ENCODE peak calls at places on chromosome 6, in seven cellular contexts. V is testis; X is tibial nerve; M is WERI-Rb-1; C is CD8-positive, alpha-beta T cell; H is neural crest cell; W is tibial artery. D is an unnamed sample.

GRCh38 chr6:37615564-37616340 is 81.9 kb downstream of the MDGA1 start:
- DNase-seq in X (no peak), M (no peak), W (no peak), V (no peak), C (no peak), H (no peak), D (no peak)

GRCh38 chr6:26327450-26328264 is 37.3 kb upstream of the BTN3A2 start:
- DNase-seq in M (peak), W (no peak), X (no peak), H (peak), V (peak), C (peak), D (peak)

GRCh38 chr6:135372758-135373157 is 124.8 kb downstream of the AHI1 start:
- DNase-seq in X (no peak), M (no peak), H (no peak), V (no peak), W (no peak), C (no peak), D (no peak)

GRCh38 chr6:54716869-54717268 is 129.7 kb upstream of the FAM83B start:
- DNase-seq in M (no peak), X (no peak), W (no peak), V (no peak), H (no peak), C (no peak), D (no peak)

GRCh38 chr6:108737594-108738546 is 110.4 kb upstream of the ARMC2 start:
- DNase-seq in M (no peak), V (no peak), C (no peak), H (no peak), X (no peak), W (peak), D (no peak)

GRCh38 chr6:125809771-125810315 is 19.1 kb downstream of the NCOA7 start:
- DNase-seq in W (no peak), X (no peak), V (no peak), M (no peak), C (no peak), H (no peak), D (no peak)

GRCh38 chr6:116015560-116015959 is 45.1 kb downstream of the FRK start:
- DNase-seq in X (no peak), V (no peak), W (no peak), C (no peak), M (no peak), H (no peak), D (no peak)

GRCh38 chr6:170462366-170463020 is 90.6 kb downstream of the PSMB1 start:
- DNase-seq in X (no peak), W (no peak), C (no peak), H (no peak), M (no peak), V (no peak), D (no peak)

GRCh38 chr6:145643760-145644159 is 91.6 kb downstream of the EPM2A start:
- DNase-seq in V (no peak), M (no peak), W (no peak), C (no peak), H (no peak), X (no peak), D (no peak)

GRCh38 chr6:111105578-111105977 is 18.3 kb downstream of the SLC16A10 start:
- DNase-seq in M (peak), C (peak), V (peak), H (no peak), W (no peak), X (no peak), D (no peak)

GRCh38 chr6:134816780-134817179 is 133.1 kb downstream of the ALDH8A1 start:
- DNase-seq in M (no peak), H (no peak), X (no peak), V (no peak), C (no peak), W (no peak), D (no peak)

GRCh38 chr6:156757849-156758248 is 19.3 kb upstream of the ARID1B start:
- DNase-seq in M (no peak), X (no peak), C (no peak), V (no peak), H (no peak), W (no peak), D (no peak)
- TF ChIP-seq CTCF in M (no peak), X (no peak), C (no peak), V (no peak), H (no peak), W (no peak), D (no peak)

GRCh38 chr6:86706449-86706848 is 230.9 kb upstream of the HTR1E start:
- DNase-seq in W (no peak), V (no peak), M (peak), X (no peak), H (no peak), C (no peak), D (no peak)
- TF ChIP-seq CTCF in W (no peak), V (no peak), M (peak), X (no peak), H (peak), C (no peak), D (peak)

GRCh38 chr6:558089-558488 is 98.8 kb downstream of the HUS1B start:
- DNase-seq in H (no peak), M (no peak), V (no peak), C (no peak), X (no peak), W (no peak), D (no peak)
- TF ChIP-seq CTCF in H (peak), M (no peak), V (no peak), C (no peak), X (no peak), W (no peak), D (peak)

DNA sequence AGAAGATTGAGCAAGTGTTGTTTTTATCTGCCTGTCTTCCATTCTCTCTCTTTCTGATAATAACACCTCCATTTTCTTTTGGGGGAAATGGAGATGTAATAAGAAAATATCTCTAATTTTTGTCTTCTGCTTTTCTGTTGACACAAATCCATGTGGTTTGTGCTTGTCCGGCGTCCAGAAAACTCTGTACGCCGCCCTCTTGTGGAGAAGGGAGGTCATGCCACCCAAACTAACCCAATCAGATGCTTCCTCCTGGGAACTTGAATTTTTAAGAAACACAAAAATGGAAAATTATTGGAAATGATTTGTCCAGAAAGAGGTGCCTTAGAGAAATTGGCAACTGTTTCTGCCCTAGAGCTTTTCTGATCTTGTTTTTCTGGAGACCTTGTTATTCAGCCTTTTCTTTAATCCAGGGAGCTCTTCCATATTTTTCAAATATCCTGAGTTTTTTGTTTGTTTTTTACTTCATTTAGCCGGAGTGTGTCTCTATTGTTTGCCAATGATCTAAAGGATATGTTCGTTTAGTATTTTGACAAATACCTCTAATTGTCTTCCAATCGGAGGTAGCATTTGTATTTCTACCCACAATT is 17.8 kb upstream of the FNDC1 start:
- DNase-seq in C (peak), X (no peak), W (no peak), M (peak), H (peak), V (peak), D (no peak)
- TF ChIP-seq CTCF in C (peak), X (peak), W (peak), M (peak), H (peak), V (peak), D (peak)

DNA sequence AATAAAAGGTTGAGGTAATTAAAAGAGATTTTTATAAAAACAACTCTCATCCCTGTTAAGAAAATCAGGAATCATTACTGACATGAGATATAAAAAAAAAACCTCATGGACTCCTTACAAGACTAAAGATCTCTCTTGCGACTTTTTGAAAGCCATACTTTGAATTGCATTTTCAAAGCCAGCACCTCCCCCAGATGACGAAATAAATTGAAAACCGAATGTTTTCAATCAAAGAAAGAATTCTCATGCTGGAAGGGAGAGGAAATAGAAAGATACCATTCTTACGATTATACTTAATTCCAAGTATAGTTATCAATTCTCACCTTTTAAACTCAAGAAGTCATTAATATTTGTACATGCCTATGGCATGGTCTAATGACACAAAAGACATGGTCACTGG is 452.3 kb downstream of the GJA1 start:
- DNase-seq in X (no peak), V (no peak), C (no peak), W (no peak), M (no peak), H (no peak), D (no peak)
- TF ChIP-seq CTCF in X (no peak), V (no peak), C (no peak), W (no peak), M (no peak), H (no peak), D (no peak)

GRCh38 chr6:161880070-161880469 is 606.2 kb upstream of the AGPAT4 start:
- DNase-seq in X (no peak), W (no peak), H (no peak), V (no peak), C (no peak), M (no peak), D (no peak)
- TF ChIP-seq CTCF in X (no peak), W (no peak), H (no peak), V (no peak), C (no peak), M (no peak), D (no peak)

DNA sequence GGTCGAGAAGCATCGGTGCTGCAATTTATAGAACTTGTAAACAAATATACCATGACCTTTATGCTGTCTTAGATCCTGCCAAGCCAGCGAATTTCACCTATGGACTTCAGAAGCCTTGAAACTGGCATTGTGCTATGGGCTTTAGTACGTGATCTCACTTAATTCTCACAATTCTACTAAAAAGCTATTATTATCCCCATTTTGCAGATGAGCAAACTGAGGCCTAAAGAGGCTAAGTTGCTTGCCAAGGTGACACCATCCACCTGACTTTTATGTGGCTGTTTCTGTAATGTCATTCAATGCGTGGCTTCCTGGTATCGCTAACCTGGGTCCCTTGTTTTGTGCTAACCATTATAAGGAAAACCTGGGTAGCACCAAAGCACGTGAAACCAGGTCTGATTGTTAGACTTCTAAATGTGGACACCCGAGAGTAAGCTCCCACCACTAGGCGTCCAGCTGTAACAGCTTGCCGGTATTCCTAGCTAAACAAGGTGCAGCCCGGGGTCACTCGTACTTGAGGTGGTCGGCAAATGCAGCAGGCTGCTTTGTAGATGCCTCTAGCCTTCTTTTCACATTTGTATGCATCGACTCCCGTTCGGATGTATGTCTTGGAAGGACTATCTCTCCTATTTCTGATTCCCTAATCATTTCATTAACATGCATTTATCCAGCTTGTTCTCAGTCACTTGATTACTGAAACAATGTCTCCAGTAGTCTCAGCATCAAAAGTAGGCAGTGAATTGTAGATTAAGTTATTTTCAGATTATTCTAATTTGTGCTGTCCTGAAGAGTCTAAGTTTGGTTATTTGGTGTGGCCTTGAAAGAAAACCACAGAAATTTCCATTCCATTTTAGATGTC is 1.1 kb downstream of the SYNJ2 start:
- DNase-seq in W (peak), H (no peak), M (no peak), V (peak), C (no peak), X (no peak), D (no peak)
- TF ChIP-seq CTCF in W (peak), H (peak), M (no peak), V (no peak), C (no peak), X (peak), D (peak)

GRCh38 chr6:159156089-159156488 is 13.1 kb upstream of the FNDC1 start:
- DNase-seq in M (no peak), W (no peak), C (no peak), H (no peak), X (no peak), V (no peak), D (no peak)
- TF ChIP-seq CTCF in M (no peak), W (no peak), C (no peak), H (no peak), X (no peak), V (no peak), D (no peak)

GRCh38 chr6:43386492-43386891 is 17.0 kb upstream of the ZNF318 start:
- DNase-seq in C (no peak), W (no peak), M (no peak), H (no peak), V (no peak), X (no peak), D (no peak)
- TF ChIP-seq CTCF in C (no peak), W (peak), M (no peak), H (peak), V (peak), X (no peak), D (peak)

GRCh38 chr6:14211596-14211961 is 94.0 kb downstream of the CD83 start:
- DNase-seq in M (peak), C (no peak), X (no peak), H (no peak), W (peak), V (peak), D (peak)
- TF ChIP-seq CTCF in M (no peak), C (no peak), X (no peak), H (no peak), W (no peak), V (no peak), D (no peak)